ENCODE peak calls at places on chromosomes 16 and 17, in eight cellular contexts. V is activated CD4-positive, alpha-beta T cell treated with anti-CD3 and anti-CD28 coated beads, Interleukin-2, amount 50 U/mL, for 24 hours; K is stimulated activated naive B cell treated with anti-CD40 and anti-IgM and Interleukin-4, amounts not matched to agents 10 μg/mL and 1 μg/mL and 100 μg/mL, for 72 hours; B is fibroblast of pulmonary artery; M is GF-D8; Q is stimulated activated CD8-positive, alpha-beta memory T cell treated with anti-CD3 and anti-CD28 coated beads, Interleukin-7, amount 100 ng/mL, for 24 hours; Y is GM12865; J is SK-MEL-5. T is an unnamed sample.

GRCh38 chr17:41580651-41581365 is 5.9 kb downstream of the KRT14 start:
- DNase-seq in V (no peak), K (no peak), B (no peak), M (no peak), Q (no peak), Y (no peak), J (no peak), T (no peak)

GRCh38 chr17:2215616-2216364 is 87.8 kb downstream of the SMG6 start:
- DNase-seq in V (peak; percentile 30), K (peak; percentile 36), B (peak; percentile 94), M (peak; percentile 49), Q (peak; percentile 35), Y (peak; percentile 93), J (no peak), T (peak; percentile 67)

GRCh38 chr16:30005341-30006094 is 5.3 kb downstream of the DOC2A start:
- DNase-seq in V (no peak), K (no peak), B (peak; percentile 52), M (no peak), Q (no peak), Y (peak; percentile 53), J (peak; percentile 51), T (peak; percentile 34)

GRCh38 chr17:9544221-9544620 is 31.4 kb downstream of the STX8 start:
- DNase-seq in V (no peak), K (no peak), B (peak; percentile 20), M (no peak), Q (no peak), Y (no peak), J (no peak), T (no peak)

GRCh38 chr17:72362466-72363335 is 241.9 kb downstream of the SOX9 start:
- DNase-seq in V (no peak), K (no peak), B (peak; percentile 47), M (no peak), Q (no peak), Y (no peak), J (no peak), T (no peak)

GRCh38 chr17:49915670-49916069 is 53.3 kb upstream of the DLX4 start:
- DNase-seq in V (no peak), K (no peak), B (no peak), M (no peak), Q (no peak), Y (no peak), J (no peak), T (no peak)

GRCh38 chr16:9256196-9256595 is 164.8 kb downstream of the HAPSTR1 start:
- DNase-seq in V (no peak), K (peak; percentile 11), B (no peak), M (no peak), Q (no peak), Y (peak; percentile 63), J (peak; percentile 47), T (no peak)

GRCh38 chr16:68385371-68385770 is 62.9 kb downstream of the SMPD3 start:
- DNase-seq in V (no peak), K (no peak), B (no peak), M (no peak), Q (no peak), Y (no peak), J (no peak), T (no peak)

GRCh38 chr17:58268774-58269556 is 11.8 kb downstream of the MPO start:
- DNase-seq in V (no peak), K (no peak), B (no peak), M (no peak), Q (no peak), Y (no peak), J (no peak), T (no peak)

GRCh38 chr17:29732613-29733012 is 109.9 kb upstream of the CORO6 start:
- DNase-seq in V (no peak), K (no peak), B (peak; percentile 49), M (no peak), Q (no peak), Y (no peak), J (no peak), T (no peak)

GRCh38 chr17:29710891-29711418 is 88.2 kb upstream of the CORO6 start:
- DNase-seq in V (no peak), K (no peak), B (no peak), M (no peak), Q (no peak), Y (peak; percentile 26), J (no peak), T (no peak)

GRCh38 chr17:8041249-8041928 is 2.5 kb downstream of the ALOX15B start:
- DNase-seq in V (no peak), K (no peak), B (peak; percentile 95), M (peak; percentile 16), Q (no peak), Y (peak; percentile 69), J (peak; percentile 78), T (peak; percentile 20)

GRCh38 chr17:1762906-1763829 is 1.3 kb downstream of the SERPINF1 start:
- DNase-seq in V (no peak), K (no peak), B (peak; percentile 80), M (no peak), Q (no peak), Y (no peak), J (peak; percentile 92), T (peak; percentile 3)

T was measured in activated naive CD4-positive, alpha-beta T cell treated with Interleukin-2 at 50 U/mL for 16 hours.